ENCODE peak calls at places on chromosomes 12 and 14, in nine cellular contexts. W is GM23248; N is epithelial cell of esophagus; I is HEK293T; P is stimulated activated naive CD4-positive, alpha-beta T cell; T is head of caudate nucleus; K is GM04504; Q is AG08396; A is HTR-8/SVneo. F is an unnamed sample.

GRCh38 chr12:114658002-114658441 is 26.0 kb downstream of the TBX3 start:
- DNase-seq in W (no peak), N (no peak), I (no peak), P (no peak), T (no peak), K (no peak), Q (no peak), A (no peak), F (no peak)

GRCh38 chr12:42556917-42557316 is 32.6 kb downstream of the PRICKLE1 start:
- DNase-seq in W (no peak), N (no peak), I (no peak), P (no peak), T (no peak), K (no peak), Q (no peak), A (no peak), F (no peak)

GRCh38 chr12:89252284-89252683 is 100.0 kb downstream of the DUSP6 start:
- DNase-seq in W (peak; percentile 44), N (peak; percentile 61), I (no peak), P (no peak), T (no peak), K (no peak), Q (peak; percentile 21), A (no peak), F (peak; percentile 20)

GRCh38 chr14:29671034-29671433 is 256.6 kb downstream of the PRKD1 start:
- DNase-seq in W (peak; percentile 48), N (no peak), I (no peak), P (no peak), T (no peak), K (peak; percentile 8), Q (no peak), A (no peak), F (peak; percentile 49)

GRCh38 chr14:104609666-104610065 is 5.1 kb upstream of the TMEM179 start:
- DNase-seq in W (no peak), N (no peak), I (no peak), P (no peak), T (no peak), K (no peak), Q (no peak), A (no peak), F (no peak)

GRCh38 chr12:53231859-53232640 is at the start of gene RARG:
- DNase-seq in W (peak; percentile 87), N (peak; percentile 81), I (no peak), P (peak; percentile 44), T (peak; percentile 33), K (no peak), Q (peak; percentile 90), A (peak; percentile 87), F (peak; percentile 92)

GRCh38 chr12:130664772-130665171 is 51.3 kb downstream of the RIMBP2 start:
- DNase-seq in W (no peak), N (no peak), I (no peak), P (no peak), T (no peak), K (no peak), Q (no peak), A (no peak), F (no peak)

GRCh38 chr12:111175404-111175803 is 193.5 kb downstream of the PHETA1 start:
- DNase-seq in W (no peak), N (no peak), I (no peak), P (no peak), T (no peak), K (no peak), Q (no peak), A (no peak), F (no peak)

GRCh38 chr14:75487155-75487671 is 35.1 kb upstream of the BATF start:
- DNase-seq in W (no peak), N (peak; percentile 88), I (no peak), P (no peak), T (no peak), K (no peak), Q (no peak), A (no peak), F (no peak)

GRCh38 chr12:13154851-13155250 is 41.7 kb upstream of the EMP1 start:
- DNase-seq in W (peak; percentile 46), N (no peak), I (no peak), P (no peak), T (no peak), K (no peak), Q (no peak), A (no peak), F (no peak)

GRCh38 chr12:15336772-15337553 is 14.7 kb downstream of the PTPRO start:
- DNase-seq in W (peak; percentile 74), N (peak; percentile 68), I (no peak), P (no peak), T (no peak), K (peak; percentile 20), Q (peak; percentile 41), A (no peak), F (peak; percentile 33)

GRCh38 chr12:19707948-19708409 is 268.7 kb downstream of the AEBP2 start:
- DNase-seq in W (peak; percentile 65), N (peak; percentile 71), I (no peak), P (no peak), T (no peak), K (no peak), Q (peak; percentile 15), A (no peak), F (no peak)

GRCh38 chr12:95017482-95017881 is 14.0 kb upstream of the NDUFA12 start:
- DNase-seq in W (no peak), N (no peak), I (no peak), P (no peak), T (no peak), K (no peak), Q (no peak), A (no peak), F (no peak)

GRCh38 chr12:96447256-96447655 is 42.1 kb upstream of the CFAP54 start:
- DNase-seq in W (no peak), N (no peak), I (no peak), P (no peak), T (no peak), K (no peak), Q (no peak), A (no peak), F (no peak)

GRCh38 chr12:84497819-84498218 is 414.8 kb downstream of the SLC6A15 start:
- DNase-seq in W (peak; percentile 9), N (peak; percentile 36), I (peak; percentile 26), P (no peak), T (peak; percentile 17), K (no peak), Q (no peak), A (no peak), F (peak; percentile 16)

GRCh38 chr12:111363578-111363977 is 5.3 kb downstream of the PHETA1 start:
- DNase-seq in W (peak; percentile 53), N (no peak), I (no peak), P (no peak), T (no peak), K (peak; percentile 35), Q (peak; percentile 75), A (no peak), F (peak; percentile 69)

GRCh38 chr14:95189400-95190162 is 32.3 kb upstream of the DICER1 start:
- DNase-seq in W (no peak), N (no peak), I (no peak), P (no peak), T (no peak), K (no peak), Q (no peak), A (no peak), F (peak; percentile 1)

GRCh38 chr12:60148109-60148508 is 552.3 kb downstream of the SLC16A7 start:
- DNase-seq in W (peak; percentile 94), N (peak; percentile 89), I (no peak), P (no peak), T (no peak), K (peak; percentile 72), Q (peak; percentile 44), A (no peak), F (peak; percentile 58)

GRCh38 chr14:36973806-36974442 is 198.5 kb downstream of the SLC25A21 start:
- DNase-seq in W (peak; percentile 86), N (peak; percentile 92), I (no peak), P (no peak), T (no peak), K (no peak), Q (peak; percentile 7), A (no peak), F (peak; percentile 37)

GRCh38 chr14:79831198-79831890 is 380.0 kb downstream of the DIO2 start:
- DNase-seq in W (peak; percentile 41), N (no peak), I (no peak), P (no peak), T (no peak), K (peak; percentile 40), Q (no peak), A (no peak), F (peak; percentile 15)

GRCh38 chr12:57637364-57637763 is 4.4 kb upstream of the B4GALNT1 start:
- DNase-seq in W (peak; percentile 10), N (no peak), I (no peak), P (no peak), T (no peak), K (no peak), Q (no peak), A (no peak), F (peak; percentile 7)

GRCh38 chr14:68663385-68664076 is 129.3 kb downstream of the ZFP36L1 start:
- DNase-seq in W (peak; percentile 82), N (no peak), I (no peak), P (no peak), T (no peak), K (no peak), Q (no peak), A (no peak), F (no peak)

GRCh38 chr14:104512061-104512460 is 67.5 kb upstream of the C14orf180 start:
- DNase-seq in W (no peak), N (no peak), I (no peak), P (no peak), T (no peak), K (no peak), Q (no peak), A (no peak), F (no peak)

F was measured in AG20443.